ENCODE peak calls at places on chromosome 15, in nine cellular contexts. T, F, S, Q, Z, B, A, V and E are unnamed samples.

GRCh38 chr15:64695571-64695992 is 79.8 kb downstream of the RBPMS2 start:
- DNase-seq in V (no peak), B (no peak), Z (no peak), T (no peak), Q (no peak), S (no peak), A (no peak), F (no peak), E (no peak)

GRCh38 chr15:96334017-96334704 is 3.7 kb downstream of the NR2F2 start:
- DNase-seq in F (no peak), T (no peak), V (no peak), B (no peak), Z (no peak), Q (no peak), S (no peak), A (no peak), E (no peak)

GRCh38 chr15:83378921-83379561 is 68.1 kb upstream of the SH3GL3 start:
- DNase-seq in Q (no peak), V (no peak), A (no peak), B (no peak), T (no peak), S (no peak), F (no peak), Z (no peak), E (no peak)

GRCh38 chr15:50435772-50436171 is 11.6 kb downstream of the USP8 start:
- DNase-seq in V (no peak), T (no peak), Q (no peak), B (no peak), Z (no peak), F (no peak), A (no peak), S (no peak), E (no peak)

GRCh38 chr15:34818531-34818930 is 23.2 kb upstream of the ACTC1 start:
- DNase-seq in V (no peak), S (no peak), A (no peak), Z (no peak), T (no peak), Q (no peak), B (no peak), F (no peak), E (no peak)

GRCh38 chr15:63019539-63020109 is 22.9 kb upstream of the TPM1 start:
- DNase-seq in Q (peak), A (no peak), T (no peak), B (no peak), F (no peak), Z (no peak), S (no peak), V (no peak), E (no peak)

GRCh38 chr15:85044251-85044853 is 62.7 kb downstream of the PDE8A start:
- DNase-seq in Q (peak), A (peak), T (no peak), F (peak), S (peak), V (peak), B (no peak), Z (peak), E (peak)

GRCh38 chr15:39171944-39172368 is 408.9 kb upstream of the THBS1 start:
- DNase-seq in V (no peak), A (peak), Z (peak), B (no peak), T (no peak), S (no peak), F (peak), Q (peak), E (peak)

GRCh38 chr15:41876689-41877088 is 17.2 kb downstream of the SPTBN5 start:
- DNase-seq in B (no peak), Q (no peak), A (no peak), T (no peak), V (no peak), Z (no peak), S (no peak), F (no peak), E (no peak)

GRCh38 chr15:39462691-39463090 is 118.2 kb upstream of the THBS1 start:
- DNase-seq in B (no peak), Q (no peak), T (no peak), A (no peak), Z (no peak), F (no peak), V (no peak), S (no peak), E (no peak)

GRCh38 chr15:33324609-33325008 is 13.8 kb downstream of the RYR3 start:
- DNase-seq in V (no peak), Q (no peak), Z (no peak), S (no peak), T (no peak), A (no peak), B (no peak), F (no peak), E (no peak)

GRCh38 chr15:64891546-64891945 is 20.2 kb upstream of the ANKDD1A start:
- DNase-seq in A (no peak), S (no peak), T (no peak), Z (no peak), B (no peak), F (no peak), Q (no peak), V (no peak), E (no peak)

GRCh38 chr15:90000175-90000923 is 775 bp upstream of the ZNF710 start:
- DNase-seq in F (peak), Q (no peak), S (no peak), Z (no peak), A (no peak), T (peak), V (no peak), B (peak), E (no peak)

GRCh38 chr15:70259030-70259424 is 161.3 kb upstream of the TLE3 start:
- DNase-seq in A (no peak), V (peak), Z (no peak), Q (no peak), T (no peak), S (peak), B (peak), F (peak), E (peak)

GRCh38 chr15:32778391-32779176 is 60.8 kb downstream of the GREM1 start:
- DNase-seq in T (no peak), A (no peak), Z (no peak), S (no peak), F (no peak), V (no peak), Q (no peak), B (no peak), E (no peak)

GRCh38 chr15:91853968-91854943 is 748 bp downstream of the SLCO3A1 start:
- DNase-seq in B (peak), S (no peak), T (peak), Q (peak), Z (peak), F (peak), V (peak), A (peak), E (peak)

GRCh38 chr15:86870846-86871245 is 791.2 kb downstream of the AGBL1 start:
- DNase-seq in A (no peak), B (no peak), Z (no peak), V (no peak), F (no peak), T (no peak), Q (no peak), S (no peak), E (no peak)

GRCh38 chr15:38531509-38531908 is 33.1 kb downstream of the RASGRP1 start:
- DNase-seq in S (no peak), Q (no peak), T (no peak), B (no peak), F (no peak), A (no peak), V (no peak), Z (no peak), E (no peak)

GRCh38 chr15:42275780-42276395 is 2.7 kb upstream of the TMEM87A start:
- DNase-seq in T (no peak), S (no peak), Q (no peak), A (no peak), F (no peak), Z (no peak), V (no peak), B (peak), E (no peak)

GRCh38 chr15:58201536-58201935 is 63.4 kb downstream of the AQP9 start:
- DNase-seq in Z (no peak), T (no peak), Q (no peak), V (no peak), B (no peak), A (no peak), F (no peak), S (no peak), E (no peak)

GRCh38 chr15:63465104-63465503 is 39.3 kb upstream of the USP3 start:
- DNase-seq in B (no peak), S (no peak), T (no peak), F (no peak), A (no peak), Z (no peak), V (no peak), Q (no peak), E (no peak)

GRCh38 chr15:96322401-96323249 is 7.9 kb upstream of the NR2F2 start:
- DNase-seq in T (no peak), F (peak), Q (no peak), V (no peak), B (peak), S (no peak), Z (no peak), A (no peak), E (no peak)

GRCh38 chr15:77454956-77455355 is 34.3 kb downstream of the HMG20A start:
- DNase-seq in V (no peak), B (no peak), T (no peak), F (no peak), Z (no peak), S (no peak), A (no peak), Q (no peak), E (no peak)